ENCODE peak calls at places on chromosomes 3 and 15, in six cellular contexts. One of them, this sample, is unnamed.
A peak's percentile ranks its signal among the peaks of the same experiment; 100 is the strongest.

GRCh38 chr3:189766416-189766815 is 135.2 kb downstream of the TP63 start:
- DNase-seq in OCI-LY7: no peak
- DNase-seq in CD8-positive, alpha-beta memory T cell: no peak
- DNase-seq in adrenal gland: no peak
- DNase-seq in CD4-positive, alpha-beta T cell: no peak
- DNase-seq in SJSA1: no peak
- DNase-seq in this sample: no peak

GRCh38 chr15:36951747-36952247 is 148.6 kb downstream of the MEIS2 start:
- DNase-seq in OCI-LY7: no peak
- DNase-seq in CD8-positive, alpha-beta memory T cell: no peak
- DNase-seq in adrenal gland: peak; percentile 8
- DNase-seq in CD4-positive, alpha-beta T cell: no peak
- DNase-seq in SJSA1: no peak
- DNase-seq in this sample: no peak

GRCh38 chr3:142009029-142009428 is 132.6 kb downstream of the ATP1B3 start:
- DNase-seq in OCI-LY7: no peak
- DNase-seq in CD8-positive, alpha-beta memory T cell: no peak
- DNase-seq in adrenal gland: no peak
- DNase-seq in CD4-positive, alpha-beta T cell: no peak
- DNase-seq in SJSA1: no peak
- DNase-seq in this sample: no peak

GRCh38 chr15:55255714-55256113 is 33.9 kb downstream of the RAB27A start:
- DNase-seq in OCI-LY7: no peak
- DNase-seq in CD8-positive, alpha-beta memory T cell: peak; percentile 43
- DNase-seq in adrenal gland: no peak
- DNase-seq in CD4-positive, alpha-beta T cell: no peak
- DNase-seq in SJSA1: no peak
- DNase-seq in this sample: peak; percentile 26

GRCh38 chr3:160374925-160375324 is 24.1 kb downstream of the IFT80 start:
- DNase-seq in OCI-LY7: no peak
- DNase-seq in CD8-positive, alpha-beta memory T cell: no peak
- DNase-seq in adrenal gland: no peak
- DNase-seq in CD4-positive, alpha-beta T cell: no peak
- DNase-seq in SJSA1: no peak
- DNase-seq in this sample: no peak

GRCh38 chr3:61667417-61668213 is 106.2 kb downstream of the PTPRG start:
- DNase-seq in OCI-LY7: no peak
- DNase-seq in CD8-positive, alpha-beta memory T cell: no peak
- DNase-seq in adrenal gland: no peak
- DNase-seq in CD4-positive, alpha-beta T cell: no peak
- DNase-seq in SJSA1: no peak
- DNase-seq in this sample: no peak

GRCh38 chr3:69649713-69650419 is 89.4 kb upstream of the MITF start:
- DNase-seq in OCI-LY7: no peak
- DNase-seq in CD8-positive, alpha-beta memory T cell: no peak
- DNase-seq in adrenal gland: no peak
- DNase-seq in CD4-positive, alpha-beta T cell: no peak
- DNase-seq in SJSA1: no peak
- DNase-seq in this sample: no peak

GRCh38 chr3:171187706-171188290 is 161.3 kb upstream of the SLC2A2 start:
- DNase-seq in OCI-LY7: peak; percentile 61
- DNase-seq in CD8-positive, alpha-beta memory T cell: peak; percentile 30
- DNase-seq in adrenal gland: peak; percentile 21
- DNase-seq in CD4-positive, alpha-beta T cell: no peak
- DNase-seq in SJSA1: no peak
- DNase-seq in this sample: peak; percentile 27

GRCh38 chr3:41363830-41364523 is 164.7 kb downstream of the CTNNB1 start:
- DNase-seq in OCI-LY7: no peak
- DNase-seq in CD8-positive, alpha-beta memory T cell: no peak
- DNase-seq in adrenal gland: no peak
- DNase-seq in CD4-positive, alpha-beta T cell: no peak
- DNase-seq in SJSA1: no peak
- DNase-seq in this sample: no peak

GRCh38 chr3:40615916-40616315 is 91.2 kb downstream of the ZNF621 start:
- DNase-seq in OCI-LY7: no peak
- DNase-seq in CD8-positive, alpha-beta memory T cell: no peak
- DNase-seq in adrenal gland: no peak
- DNase-seq in CD4-positive, alpha-beta T cell: no peak
- DNase-seq in SJSA1: no peak
- DNase-seq in this sample: no peak

GRCh38 chr15:67196672-67197363 is 57.6 kb downstream of the AAGAB start:
- DNase-seq in OCI-LY7: no peak
- DNase-seq in CD8-positive, alpha-beta memory T cell: no peak
- DNase-seq in adrenal gland: no peak
- DNase-seq in CD4-positive, alpha-beta T cell: no peak
- DNase-seq in SJSA1: no peak
- DNase-seq in this sample: no peak

GRCh38 chr15:72487070-72487797 is 13.1 kb downstream of the ARIH1 start:
- DNase-seq in OCI-LY7: no peak
- DNase-seq in CD8-positive, alpha-beta memory T cell: no peak
- DNase-seq in adrenal gland: no peak
- DNase-seq in CD4-positive, alpha-beta T cell: no peak
- DNase-seq in SJSA1: no peak
- DNase-seq in this sample: no peak

GRCh38 chr3:185049710-185050109 is 103.2 kb downstream of the C3orf70 start:
- DNase-seq in OCI-LY7: no peak
- DNase-seq in CD8-positive, alpha-beta memory T cell: no peak
- DNase-seq in adrenal gland: no peak
- DNase-seq in CD4-positive, alpha-beta T cell: no peak
- DNase-seq in SJSA1: no peak
- DNase-seq in this sample: no peak

GRCh38 chr15:45522931-45523331 is 376 bp upstream of the SLC30A4 start:
- DNase-seq in OCI-LY7: no peak
- DNase-seq in CD8-positive, alpha-beta memory T cell: no peak
- DNase-seq in adrenal gland: peak; percentile 54
- DNase-seq in CD4-positive, alpha-beta T cell: no peak
- DNase-seq in SJSA1: peak; percentile 52
- DNase-seq in this sample: no peak

GRCh38 chr15:80449825-80450224 is 45.6 kb downstream of the ARNT2 start:
- DNase-seq in OCI-LY7: no peak
- DNase-seq in CD8-positive, alpha-beta memory T cell: no peak
- DNase-seq in adrenal gland: no peak
- DNase-seq in CD4-positive, alpha-beta T cell: no peak
- DNase-seq in SJSA1: no peak
- DNase-seq in this sample: no peak

GRCh38 chr15:63291507-63291906 is 14.1 kb downstream of the APH1B start:
- DNase-seq in OCI-LY7: no peak
- DNase-seq in CD8-positive, alpha-beta memory T cell: no peak
- DNase-seq in adrenal gland: no peak
- DNase-seq in CD4-positive, alpha-beta T cell: no peak
- DNase-seq in SJSA1: no peak
- DNase-seq in this sample: no peak

GRCh38 chr3:116423945-116424344 is 21.3 kb downstream of the LSAMP start:
- DNase-seq in OCI-LY7: no peak
- DNase-seq in CD8-positive, alpha-beta memory T cell: no peak
- DNase-seq in adrenal gland: no peak
- DNase-seq in CD4-positive, alpha-beta T cell: no peak
- DNase-seq in SJSA1: no peak
- DNase-seq in this sample: no peak

GRCh38 chr3:13125092-13126015 is 52.1 kb upstream of the IQSEC1 start:
- DNase-seq in OCI-LY7: no peak
- DNase-seq in CD8-positive, alpha-beta memory T cell: no peak
- DNase-seq in adrenal gland: no peak
- DNase-seq in CD4-positive, alpha-beta T cell: no peak
- DNase-seq in SJSA1: no peak
- DNase-seq in this sample: no peak

GRCh38 chr15:50166216-50166615 is 15.8 kb upstream of the SLC27A2 start:
- DNase-seq in OCI-LY7: no peak
- DNase-seq in CD8-positive, alpha-beta memory T cell: no peak
- DNase-seq in adrenal gland: no peak
- DNase-seq in CD4-positive, alpha-beta T cell: no peak
- DNase-seq in SJSA1: no peak
- DNase-seq in this sample: no peak

GRCh38 chr15:87896926-87897325 is 359.6 kb downstream of the NTRK3 start:
- DNase-seq in OCI-LY7: no peak
- DNase-seq in CD8-positive, alpha-beta memory T cell: no peak
- DNase-seq in adrenal gland: no peak
- DNase-seq in CD4-positive, alpha-beta T cell: no peak
- DNase-seq in SJSA1: no peak
- DNase-seq in this sample: no peak

GRCh38 chr15:59224474-59224873 is 17.8 kb downstream of the LDHAL6B start:
- DNase-seq in OCI-LY7: no peak
- DNase-seq in CD8-positive, alpha-beta memory T cell: no peak
- DNase-seq in adrenal gland: peak; percentile 16
- DNase-seq in CD4-positive, alpha-beta T cell: no peak
- DNase-seq in SJSA1: no peak
- DNase-seq in this sample: no peak

GRCh38 chr3:183814240-183814639 is 11.1 kb downstream of the MAP6D1 start:
- DNase-seq in OCI-LY7: no peak
- DNase-seq in CD8-positive, alpha-beta memory T cell: no peak
- DNase-seq in adrenal gland: no peak
- DNase-seq in CD4-positive, alpha-beta T cell: no peak
- DNase-seq in SJSA1: no peak
- DNase-seq in this sample: no peak

GRCh38 chr3:183815565-183815943 is 9.8 kb downstream of the MAP6D1 start:
- DNase-seq in OCI-LY7: peak; percentile 64
- DNase-seq in CD8-positive, alpha-beta memory T cell: peak; percentile 22
- DNase-seq in adrenal gland: no peak
- DNase-seq in CD4-positive, alpha-beta T cell: no peak
- DNase-seq in SJSA1: no peak
- DNase-seq in this sample: no peak

GRCh38 chr3:183811638-183812037 is 13.7 kb downstream of the MAP6D1 start:
- DNase-seq in OCI-LY7: no peak
- DNase-seq in CD8-positive, alpha-beta memory T cell: no peak
- DNase-seq in adrenal gland: no peak
- DNase-seq in CD4-positive, alpha-beta T cell: no peak
- DNase-seq in SJSA1: no peak
- DNase-seq in this sample: no peak

GRCh38 chr3:183810643-183811594 is 14.5 kb downstream of the MAP6D1 start:
- DNase-seq in OCI-LY7: no peak
- DNase-seq in CD8-positive, alpha-beta memory T cell: no peak
- DNase-seq in adrenal gland: no peak
- DNase-seq in CD4-positive, alpha-beta T cell: no peak
- DNase-seq in SJSA1: no peak
- DNase-seq in this sample: no peak

DNA sequence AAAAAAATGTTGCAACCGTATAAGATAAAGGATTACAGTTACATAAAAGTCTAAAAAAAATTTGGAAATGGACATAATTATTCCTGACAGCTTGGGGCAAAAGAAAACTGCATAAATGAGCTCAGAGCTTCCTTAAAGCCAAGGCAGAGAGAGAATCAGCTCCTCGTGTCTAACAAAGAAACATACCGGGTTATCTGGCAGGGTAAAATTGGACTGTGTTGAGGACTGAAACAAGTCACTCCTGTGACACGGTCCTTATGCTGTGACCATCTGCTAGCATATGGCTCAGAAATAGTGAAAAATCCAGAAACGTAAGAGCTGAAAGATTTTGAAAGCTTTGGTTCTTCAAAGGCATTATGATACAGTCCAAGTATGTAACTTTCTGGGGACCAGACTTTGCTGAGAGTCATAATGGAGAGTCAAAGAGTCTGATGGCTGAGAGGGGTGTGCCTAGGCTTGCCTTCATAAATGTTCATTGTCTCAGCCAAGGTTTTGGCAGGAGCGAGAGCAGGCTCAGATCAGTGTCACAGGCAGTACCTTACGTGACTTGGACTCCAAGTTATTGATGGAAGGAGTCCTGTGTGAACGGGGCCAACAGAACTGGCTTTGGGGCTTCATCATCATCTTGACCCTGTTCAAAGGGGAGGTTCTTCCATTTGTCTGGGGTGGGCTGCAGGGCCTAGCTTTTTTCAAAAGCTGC is 12.5 kb downstream of the MAP6D1 start:
- DNase-seq in OCI-LY7: no peak
- DNase-seq in CD8-positive, alpha-beta memory T cell: no peak
- DNase-seq in adrenal gland: no peak
- DNase-seq in CD4-positive, alpha-beta T cell: no peak
- DNase-seq in SJSA1: no peak
- DNase-seq in this sample: no peak
- H3K27ac ChIP-seq in OCI-LY7: no peak overlapping the region
- H3K27ac ChIP-seq in CD8-positive, alpha-beta memory T cell: no peak overlapping the region
- H3K27ac ChIP-seq in adrenal gland: no peak overlapping the region
- H3K27ac ChIP-seq in CD4-positive, alpha-beta T cell: no peak overlapping the region
- H3K27ac ChIP-seq in SJSA1: no peak overlapping the region
- H3K27ac ChIP-seq in this sample: no peak overlapping the region

GRCh38 chr3:30307548-30307947 is 298.9 kb upstream of the TGFBR2 start:
- DNase-seq in OCI-LY7: no peak
- DNase-seq in CD8-positive, alpha-beta memory T cell: no peak
- DNase-seq in adrenal gland: no peak
- DNase-seq in CD4-positive, alpha-beta T cell: no peak
- DNase-seq in SJSA1: no peak
- DNase-seq in this sample: no peak

GRCh38 chr3:30305021-30305420 is 301.4 kb upstream of the TGFBR2 start:
- DNase-seq in OCI-LY7: no peak
- DNase-seq in CD8-positive, alpha-beta memory T cell: no peak
- DNase-seq in adrenal gland: no peak
- DNase-seq in CD4-positive, alpha-beta T cell: no peak
- DNase-seq in SJSA1: no peak
- DNase-seq in this sample: no peak

GRCh38 chr3:30306896-30307295 is 299.5 kb upstream of the TGFBR2 start:
- DNase-seq in OCI-LY7: no peak
- DNase-seq in CD8-positive, alpha-beta memory T cell: no peak
- DNase-seq in adrenal gland: no peak
- DNase-seq in CD4-positive, alpha-beta T cell: no peak
- DNase-seq in SJSA1: no peak
- DNase-seq in this sample: no peak

GRCh38 chr3:30310251-30310954 is 296.0 kb upstream of the TGFBR2 start:
- DNase-seq in OCI-LY7: no peak
- DNase-seq in CD8-positive, alpha-beta memory T cell: no peak
- DNase-seq in adrenal gland: no peak
- DNase-seq in CD4-positive, alpha-beta T cell: no peak
- DNase-seq in SJSA1: no peak
- DNase-seq in this sample: no peak

DNA sequence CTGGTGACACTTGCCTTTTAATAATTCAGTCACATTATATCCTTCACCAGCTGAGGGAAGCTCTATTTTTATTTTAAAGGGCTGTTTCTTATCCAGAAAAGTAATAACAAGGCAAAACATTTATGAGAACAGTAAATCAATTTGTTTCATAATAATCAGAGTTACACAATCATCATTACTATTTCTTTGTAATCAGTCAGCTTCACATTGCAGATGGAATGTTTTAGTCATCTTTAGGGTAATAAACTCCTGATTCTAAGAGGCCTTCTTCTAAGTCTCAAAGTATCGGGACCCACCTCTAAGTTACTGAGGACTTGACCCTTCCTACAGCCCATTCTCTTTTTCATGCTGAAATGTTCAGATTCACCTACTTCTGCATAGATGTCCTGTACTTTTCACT is 298.3 kb upstream of the TGFBR2 start:
- DNase-seq in OCI-LY7: no peak
- DNase-seq in CD8-positive, alpha-beta memory T cell: no peak
- DNase-seq in adrenal gland: no peak
- DNase-seq in CD4-positive, alpha-beta T cell: no peak
- DNase-seq in SJSA1: no peak
- DNase-seq in this sample: no peak
- H3K27ac ChIP-seq in OCI-LY7: no peak overlapping the region
- H3K27ac ChIP-seq in CD8-positive, alpha-beta memory T cell: no peak overlapping the region
- H3K27ac ChIP-seq in adrenal gland: peak overlapping the region; percentile 5
- H3K27ac ChIP-seq in CD4-positive, alpha-beta T cell: no peak overlapping the region
- H3K27ac ChIP-seq in SJSA1: no peak overlapping the region
- H3K27ac ChIP-seq in this sample: no peak overlapping the region

GRCh38 chr3:126117212-126117611 is 33.3 kb upstream of the SLC41A3 start:
- DNase-seq in OCI-LY7: no peak
- DNase-seq in CD8-positive, alpha-beta memory T cell: no peak
- DNase-seq in adrenal gland: no peak
- DNase-seq in CD4-positive, alpha-beta T cell: no peak
- DNase-seq in SJSA1: peak; percentile 6
- DNase-seq in this sample: no peak
- H3K27ac ChIP-seq in OCI-LY7: no peak overlapping the region
- H3K27ac ChIP-seq in CD8-positive, alpha-beta memory T cell: no peak overlapping the region
- H3K27ac ChIP-seq in adrenal gland: no peak overlapping the region
- H3K27ac ChIP-seq in CD4-positive, alpha-beta T cell: no peak overlapping the region
- H3K27ac ChIP-seq in SJSA1: no peak overlapping the region
- H3K27ac ChIP-seq in this sample: no peak overlapping the region

GRCh38 chr3:57130426-57131209 is 34.5 kb downstream of the IL17RD start:
- DNase-seq in OCI-LY7: peak; percentile 46
- DNase-seq in CD8-positive, alpha-beta memory T cell: no peak
- DNase-seq in adrenal gland: no peak
- DNase-seq in CD4-positive, alpha-beta T cell: no peak
- DNase-seq in SJSA1: no peak
- DNase-seq in this sample: no peak
- H3K27ac ChIP-seq in OCI-LY7: no peak overlapping the region
- H3K27ac ChIP-seq in CD8-positive, alpha-beta memory T cell: no peak overlapping the region
- H3K27ac ChIP-seq in adrenal gland: no peak overlapping the region
- H3K27ac ChIP-seq in CD4-positive, alpha-beta T cell: no peak overlapping the region
- H3K27ac ChIP-seq in SJSA1: no peak overlapping the region
- H3K27ac ChIP-seq in this sample: no peak overlapping the region

This sample was measured in CD4-positive, alpha-beta memory T cell.